ENCODE peak calls at places on chromosomes 13 and 19, in five cellular contexts. U is upper lobe of left lung, M is HCT116, H is GM12878, T is sigmoid colon. Z is an unnamed sample.

GRCh38 chr13:112623051-112623711 is 35.2 kb upstream of the TUBGCP3 start:
- DNase-seq in U (no peak), M (no peak), H (no peak), T (no peak), Z (no peak)

GRCh38 chr13:23509781-23510543 is 60.2 kb upstream of the TNFRSF19 start:
- DNase-seq in U (no peak), M (no peak), H (no peak), T (no peak), Z (no peak)

GRCh38 chr19:17023805-17024204 is 2.8 kb downstream of the CPAMD8 start:
- DNase-seq in U (no peak), M (no peak), H (no peak), T (no peak), Z (no peak)

GRCh38 chr19:45637890-45638667 is 1.1 kb downstream of the EML2 start:
- DNase-seq in U (peak; percentile 40), M (no peak), H (no peak), T (no peak), Z (no peak)

GRCh38 chr19:17327654-17328516 is 6.8 kb downstream of the ANO8 start:
- DNase-seq in U (peak; percentile 86), M (peak; percentile 82), H (no peak), T (peak; percentile 89), Z (peak; percentile 77)

GRCh38 chr13:44605275-44605674 is 29.1 kb upstream of the TSC22D1 start:
- DNase-seq in U (no peak), M (no peak), H (no peak), T (no peak), Z (no peak)

GRCh38 chr13:76231522-76232167 is 595.5 kb downstream of the LMO7 start:
- DNase-seq in U (no peak), M (no peak), H (no peak), T (no peak), Z (no peak)

GRCh38 chr13:43009506-43009905 is 13.9 kb upstream of the DNAJC15 start:
- DNase-seq in U (no peak), M (no peak), H (no peak), T (no peak), Z (no peak)

GRCh38 chr13:79681069-79681468 is 200.1 kb downstream of the NDFIP2 start:
- DNase-seq in U (no peak), M (no peak), H (no peak), T (no peak), Z (no peak)

GRCh38 chr13:91454666-91455065 is 56.2 kb downstream of the GPC5 start:
- DNase-seq in U (no peak), M (no peak), H (no peak), T (no peak), Z (no peak)

GRCh38 chr19:49362048-49362925 is at the start of gene TEAD2:
- DNase-seq in U (peak; percentile 73), M (no peak), H (no peak), T (peak; percentile 91), Z (no peak)

GRCh38 chr19:8575467-8575997 is 1.7 kb downstream of the MYO1F start:
- DNase-seq in U (peak; percentile 56), M (no peak), H (no peak), T (no peak), Z (no peak)

GRCh38 chr19:750640-751423 is at the start of gene MISP:
- DNase-seq in U (peak; percentile 81), M (no peak), H (no peak), T (no peak), Z (no peak)

GRCh38 chr19:751501-752341 is 809 bp downstream of the MISP start:
- DNase-seq in U (peak; percentile 61), M (no peak), H (no peak), T (no peak), Z (no peak)

GRCh38 chr19:755063-755462 is 4.2 kb downstream of the MISP start:
- DNase-seq in U (no peak), M (no peak), H (no peak), T (no peak), Z (no peak)

GRCh38 chr19:754530-754929 is 3.6 kb downstream of the MISP start:
- DNase-seq in U (no peak), M (no peak), H (no peak), T (no peak), Z (no peak)

GRCh38 chr19:752652-753517 is 2.0 kb downstream of the MISP start:
- DNase-seq in U (peak; percentile 86), M (peak; percentile 89), H (no peak), T (peak; percentile 82), Z (no peak)
- TF ChIP-seq POLR2AphosphoS5 in U (no peak), M (peak; percentile 30), H (no peak), T (no peak), Z (no peak)

GRCh38 chr19:9584073-9584833 is at the start of gene ZNF121:
- DNase-seq in U (peak; percentile 79), M (peak; percentile 77), H (peak; percentile 61), T (peak; percentile 89), Z (peak; percentile 54)
- TF ChIP-seq POLR2A in U (no peak), M (peak; percentile 56), H (peak; percentile 98), T (peak; percentile 34), Z (peak; percentile 97)

DNA sequence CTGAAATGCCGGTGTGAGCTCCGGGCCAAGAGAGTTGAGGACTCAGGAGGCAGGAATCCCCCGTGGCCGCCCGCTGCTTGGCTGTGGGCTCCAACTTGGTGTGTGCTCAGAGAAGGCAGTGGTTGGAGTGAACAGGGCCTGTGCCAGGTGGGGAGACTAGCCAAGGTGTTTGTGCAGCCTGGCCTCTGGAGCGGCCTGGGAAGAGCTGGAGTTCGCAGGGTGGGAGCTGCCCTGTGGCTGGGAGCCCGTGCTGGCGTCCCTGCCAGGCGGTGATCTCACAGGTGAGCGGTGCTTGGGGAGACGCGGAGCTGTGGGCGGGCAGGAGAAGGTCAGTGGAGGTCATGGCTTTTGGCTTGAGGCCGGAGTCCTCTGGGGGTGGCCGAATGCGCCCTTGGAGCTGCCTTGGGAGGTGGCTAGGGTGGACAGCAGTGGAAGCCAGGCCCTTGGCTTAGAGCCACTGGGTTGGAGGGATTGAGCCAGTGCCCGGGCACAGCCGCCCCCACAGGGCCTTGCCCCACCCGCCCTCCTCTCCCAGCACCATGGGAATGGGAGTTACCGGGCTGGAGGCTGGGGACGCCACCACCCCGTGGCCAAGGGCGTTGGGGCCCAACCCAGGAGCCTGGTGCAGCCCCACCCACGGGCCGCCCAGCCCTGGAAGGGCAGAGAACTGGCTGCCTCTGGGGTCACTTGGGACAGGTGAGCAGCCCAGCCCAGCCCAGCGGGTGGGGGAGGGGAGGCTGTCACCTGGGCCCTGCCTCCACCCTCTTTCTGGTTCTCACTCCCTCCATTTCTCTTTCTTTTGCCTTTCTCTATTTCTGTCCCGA is 7.1 kb upstream of the CIRBP start:
- DNase-seq in U (peak; percentile 96), M (no peak), H (no peak), T (peak; percentile 86), Z (no peak)
- TF ChIP-seq POLR2AphosphoS5 in U (peak; percentile 43), M (peak; percentile 68), H (no peak), T (peak; percentile 23), Z (no peak)

GRCh38 chr13:26186141-26186870 is 35.8 kb downstream of the RNF6 start:
- DNase-seq in U (peak; percentile 92), M (peak; percentile 65), H (peak; percentile 66), T (peak; percentile 92), Z (peak; percentile 65)
- TF ChIP-seq POLR2A in U (no peak), M (no peak), H (peak; percentile 90), T (no peak), Z (peak; percentile 56)

GRCh38 chr13:40665061-40665753 is 1.2 kb downstream of the FOXO1 start:
- DNase-seq in U (peak; percentile 40), M (no peak), H (no peak), T (no peak), Z (no peak)
- TF ChIP-seq POLR2AphosphoS5 in U (peak; percentile 36), M (no peak), H (no peak), T (peak; percentile 60), Z (no peak)

GRCh38 chr13:86185636-86186035 is 386.4 kb upstream of the SLITRK6 start:
- DNase-seq in U (no peak), M (no peak), H (no peak), T (no peak), Z (no peak)
- TF ChIP-seq POLR2A in U (no peak), M (no peak), H (no peak), T (no peak), Z (no peak)

DNA sequence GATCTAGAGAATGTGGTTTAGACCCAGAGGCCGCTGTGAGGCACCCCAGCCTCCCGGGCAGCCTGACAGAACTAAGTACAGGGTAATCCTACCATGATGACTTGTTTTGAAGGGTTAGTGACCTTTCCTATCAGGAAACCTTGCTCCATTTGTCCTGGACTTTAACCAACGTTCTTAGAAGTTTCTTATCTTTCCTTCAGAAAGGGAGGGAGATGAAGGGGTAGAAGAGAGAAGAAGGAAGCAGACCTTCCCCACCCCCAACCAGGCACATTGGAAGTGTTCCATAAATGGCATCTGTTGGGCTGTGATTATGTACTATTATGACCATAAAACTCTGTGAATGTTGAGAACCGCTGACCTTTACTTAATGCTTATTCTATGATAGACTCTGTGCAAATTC is 184.2 kb downstream of the OXGR1 start:
- DNase-seq in U (no peak), M (no peak), H (no peak), T (no peak), Z (no peak)
- TF ChIP-seq POLR2AphosphoS5 in U (no peak), M (no peak), H (no peak), T (no peak), Z (no peak)

GRCh38 chr19:38384209-38385027 is 3.4 kb downstream of the GGN start:
- DNase-seq in U (no peak), M (no peak), H (no peak), T (no peak), Z (no peak)
- TF ChIP-seq POLR2A in U (no peak), M (no peak), H (peak; percentile 44), T (no peak), Z (no peak)

Z was measured in GM12892.